ENCODE peak calls at places on chromosomes 11 and 22, in four cellular contexts. C is SK-N-SH, E is K562, N is HepG2. J is an unnamed sample.

GRCh38 chr11:47565340-47566165 is at the start of gene PTPMT1:
- DNase-seq in C (peak; percentile 94), E (peak; percentile 86), N (peak; percentile 68), J (no peak)

GRCh38 chr11:79049627-79050238 is 391.1 kb downstream of the TENM4 start:
- DNase-seq in C (no peak), E (no peak), N (peak; percentile 34), J (no peak)

GRCh38 chr11:79264284-79264683 is 176.5 kb downstream of the TENM4 start:
- DNase-seq in C (no peak), E (no peak), N (no peak), J (no peak)

GRCh38 chr11:65606876-65607613 is 7.0 kb downstream of the MAP3K11 start:
- DNase-seq in C (peak; percentile 100), E (peak; percentile 88), N (no peak), J (no peak)

GRCh38 chr11:68780829-68781228 is 29.5 kb upstream of the TESMIN start:
- DNase-seq in C (peak; percentile 54), E (peak; percentile 93), N (no peak), J (no peak)

GRCh38 chr22:20494978-20495860 is at the start of gene KLHL22:
- DNase-seq in C (peak; percentile 88), E (peak; percentile 100), N (peak; percentile 26), J (no peak)

GRCh38 chr22:46576556-46577351 is 39.3 kb upstream of the CELSR1 start:
- DNase-seq in C (peak; percentile 95), E (peak; percentile 88), N (no peak), J (no peak)

GRCh38 chr22:30225220-30225922 is 21.2 kb downstream of the LIF start:
- DNase-seq in C (no peak), E (no peak), N (no peak), J (no peak)

GRCh38 chr11:8649361-8649760 is 33.1 kb downstream of the TRIM66 start:
- DNase-seq in C (no peak), E (no peak), N (no peak), J (no peak)

GRCh38 chr11:105220175-105220574 is 80.6 kb upstream of the CARD18 start:
- DNase-seq in C (no peak), E (no peak), N (no peak), J (no peak)

DNA sequence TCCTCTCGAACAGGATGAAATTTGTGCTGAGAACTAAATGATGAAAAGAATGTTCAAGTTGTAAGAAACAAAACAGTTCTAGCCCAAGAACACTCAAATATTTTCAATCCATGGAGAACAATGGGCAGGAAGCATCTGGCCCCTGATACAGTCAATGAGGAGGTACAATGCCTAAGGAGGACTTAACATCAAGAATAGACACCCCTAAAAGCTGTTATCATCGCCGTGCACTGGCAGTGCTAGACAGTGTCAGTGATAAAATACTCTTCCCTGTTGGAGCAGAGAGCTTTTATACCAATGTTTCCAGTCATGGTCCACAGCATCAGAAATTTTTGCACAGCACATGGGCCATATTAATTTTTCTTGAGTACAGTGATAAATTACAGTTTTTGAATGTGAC is 20.2 kb upstream of the VSTM5 start:
- DNase-seq in C (no peak), E (no peak), N (no peak), J (no peak)
- TF ChIP-seq JUND in C (no peak), E (no peak), N (no peak), J (no peak)

DNA sequence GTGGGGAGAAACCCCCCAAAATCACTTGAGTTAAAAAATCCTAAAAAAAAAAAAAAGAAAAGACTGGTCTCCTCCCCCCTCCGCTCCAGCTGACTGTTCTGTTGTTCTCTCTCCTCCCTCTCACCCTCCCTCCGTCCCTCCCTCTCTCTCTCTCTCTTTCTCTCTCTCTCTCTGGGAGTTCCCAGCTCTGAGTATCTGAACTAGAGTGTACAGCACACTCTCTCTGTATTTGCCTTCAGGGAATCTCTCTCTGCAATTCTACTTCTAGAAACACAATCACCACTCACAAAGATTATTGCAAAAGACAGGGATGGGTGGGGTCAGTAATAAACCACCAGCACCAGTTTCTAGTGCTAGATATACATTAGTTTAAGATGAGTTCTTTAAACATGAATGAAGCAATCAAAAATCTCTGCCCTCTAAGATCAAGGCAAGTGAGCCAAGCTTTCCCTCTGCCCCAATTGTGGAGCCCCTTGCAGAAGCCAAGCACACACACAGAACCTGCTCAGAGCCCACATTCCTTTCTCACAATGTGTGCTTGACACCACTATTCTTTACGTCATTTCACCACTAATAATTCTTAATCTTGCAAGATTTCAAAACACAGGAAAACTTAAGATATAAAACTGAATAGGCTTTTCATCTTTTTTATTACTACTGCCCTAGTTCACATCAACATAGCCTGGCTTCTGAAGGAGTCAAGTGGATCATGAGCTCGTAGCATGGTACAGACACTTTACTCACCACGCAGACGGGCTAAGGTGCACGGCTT is 133.5 kb downstream of the RBFOX2 start:
- DNase-seq in C (peak; percentile 29), E (no peak), N (no peak), J (no peak)
- TF ChIP-seq FOXM1 in C (no peak), E (no peak), N (no peak), J (no peak)

GRCh38 chr22:50341977-50342650 is 1.0 kb upstream of the PPP6R2 start:
- DNase-seq in C (peak; percentile 87), E (peak; percentile 61), N (peak; percentile 83), J (no peak)

GRCh38 chr22:50338042-50338573 is 5.0 kb upstream of the PPP6R2 start:
- DNase-seq in C (no peak), E (no peak), N (no peak), J (no peak)

GRCh38 chr22:50342651-50343540 is at the start of gene PPP6R2:
- DNase-seq in C (peak; percentile 97), E (peak; percentile 87), N (peak; percentile 40), J (no peak)

GRCh38 chr22:50338860-50339462 is 4.2 kb upstream of the PPP6R2 start:
- DNase-seq in C (no peak), E (no peak), N (no peak), J (no peak)

GRCh38 chr22:50340157-50340879 is 2.8 kb upstream of the PPP6R2 start:
- DNase-seq in C (peak; percentile 39), E (peak; percentile 7), N (peak; percentile 70), J (no peak)
- TF ChIP-seq JUND in C (no peak), E (no peak), N (no peak), J (no peak)

GRCh38 chr11:13947379-13947778 is 15.1 kb upstream of the SPON1 start:
- DNase-seq in C (no peak), E (no peak), N (no peak), J (no peak)
- TF ChIP-seq FOXM1 in C (no peak), E (no peak), N (no peak), J (no peak)

DNA sequence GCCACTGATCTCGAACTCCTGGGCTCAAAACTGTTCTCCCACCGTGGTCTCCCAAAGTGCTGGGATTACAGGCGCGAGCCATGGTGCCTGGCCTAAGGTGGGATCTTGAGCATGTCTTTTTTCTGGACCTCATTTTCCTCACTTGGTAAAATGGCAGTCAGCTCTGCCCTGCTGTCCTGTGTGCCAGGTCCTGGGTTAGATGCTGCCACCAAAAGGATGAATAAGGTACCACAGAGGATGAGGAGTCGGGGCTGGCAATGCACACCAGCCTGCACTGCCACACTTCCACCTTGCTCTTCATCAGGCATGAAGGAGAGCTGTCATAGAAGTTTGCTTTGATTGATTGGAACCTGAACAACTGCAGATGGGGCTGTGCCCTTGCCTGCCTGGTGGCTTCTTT is 32.3 kb downstream of the ACO2 start:
- DNase-seq in C (peak; percentile 33), E (no peak), N (peak; percentile 23), J (peak; percentile 27)
- TF ChIP-seq JUND in C (no peak), E (no peak), N (no peak), J (no peak)

DNA sequence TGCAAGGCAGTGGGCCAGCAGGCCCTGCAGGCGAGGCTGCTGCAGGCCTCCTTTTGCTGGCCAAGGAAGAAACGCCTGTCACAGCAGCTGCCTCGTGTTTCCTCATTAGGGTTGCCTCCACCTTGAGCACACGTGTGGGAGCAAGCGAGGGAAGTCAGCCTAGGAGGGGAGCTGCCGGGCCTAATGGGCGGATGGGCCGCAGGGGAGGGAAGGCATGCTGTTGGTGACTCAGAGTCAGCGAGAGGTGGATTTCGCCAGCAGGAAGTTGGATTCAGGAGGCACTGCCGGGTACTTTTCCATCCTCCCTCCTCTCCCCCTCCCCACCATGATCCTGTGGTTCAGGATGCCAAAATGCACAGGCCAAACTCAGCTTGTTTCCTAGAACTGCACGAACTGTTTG is 498.7 kb downstream of the METTL15 start:
- DNase-seq in C (no peak), E (no peak), N (no peak), J (no peak)
- TF ChIP-seq FOXM1 in C (no peak), E (no peak), N (no peak), J (no peak)

GRCh38 chr11:58963551-58964075 is 24.3 kb downstream of the GLYATL1 start:
- DNase-seq in C (peak; percentile 15), E (no peak), N (no peak), J (no peak)

GRCh38 chr11:58957922-58958321 is 18.6 kb downstream of the GLYATL1 start:
- DNase-seq in C (no peak), E (peak; percentile 10), N (no peak), J (no peak)

GRCh38 chr11:58958500-58958899 is 19.2 kb downstream of the GLYATL1 start:
- DNase-seq in C (peak; percentile 24), E (peak; percentile 58), N (peak; percentile 23), J (peak; percentile 2)
- TF ChIP-seq JUND in C (no peak), E (no peak), N (no peak), J (no peak)

J was measured in GM12878.